ENCODE peak calls at places on chromosome 22, in eight cellular contexts. K is fibroblast of villous mesenchyme; F is activated CD8-positive, alpha-beta memory T cell treated with anti-CD3 and anti-CD28 coated beads, Interleukin-2, amount 10 ng/mL, durations not matched to agents 7 days and 5 days; N is NCI-H2171; T is HCEC 1CT; D is NCI-H2081; G is HS-27A; V is HEK293T. J is an unnamed sample.

GRCh38 chr22:16559056-16559955 is 33.3 kb downstream of the CCT8L2 start:
- DNase-seq in K (no peak), F (no peak), N (no peak), T (no peak), D (no peak), G (no peak), V (no peak), J (no peak)

GRCh38 chr22:40509401-40510134 is 127.0 kb downstream of the MRTFA start:
- DNase-seq in K (peak), F (no peak), N (no peak), T (peak), D (no peak), G (no peak), V (no peak), J (no peak)

GRCh38 chr22:48099671-48100070 is 1337.2 kb downstream of the TBC1D22A start:
- DNase-seq in K (no peak), F (peak), N (no peak), T (no peak), D (no peak), G (no peak), V (no peak), J (no peak)

GRCh38 chr22:50271519-50271970 is 1.4 kb upstream of the MAPK11 start:
- DNase-seq in K (peak), F (peak), N (peak), T (peak), D (peak), G (no peak), V (peak), J (no peak)

GRCh38 chr22:21790359-21790758 is 54.8 kb upstream of the YPEL1 start:
- DNase-seq in K (no peak), F (no peak), N (no peak), T (no peak), D (no peak), G (no peak), V (no peak), J (no peak)

GRCh38 chr22:44530106-44530505 is 32.1 kb upstream of the RTL6 start:
- DNase-seq in K (no peak), F (no peak), N (no peak), T (no peak), D (no peak), G (no peak), V (no peak), J (no peak)

GRCh38 chr22:48905206-48905975 is 922.3 kb downstream of the BRD1 start:
- DNase-seq in K (no peak), F (no peak), N (no peak), T (no peak), D (no peak), G (no peak), V (no peak), J (no peak)

GRCh38 chr22:23237841-23238240 is 57.5 kb downstream of the BCR start:
- DNase-seq in K (no peak), F (no peak), N (no peak), T (no peak), D (peak), G (no peak), V (no peak), J (no peak)

GRCh38 chr22:49243965-49244364 is 583.7 kb downstream of the BRD1 start:
- DNase-seq in K (no peak), F (no peak), N (no peak), T (no peak), D (no peak), G (no peak), V (no peak), J (peak)

GRCh38 chr22:41574847-41575381 is 14.1 kb downstream of the CSDC2 start:
- DNase-seq in K (peak), F (no peak), N (no peak), T (no peak), D (no peak), G (no peak), V (no peak), J (no peak)

GRCh38 chr22:22886546-22886945 is 1.1 kb upstream of the IGLL5 start:
- DNase-seq in K (no peak), F (no peak), N (no peak), T (no peak), D (no peak), G (no peak), V (no peak), J (no peak)

GRCh38 chr22:32991353-32992115 is 66.6 kb downstream of the SYN3 start:
- DNase-seq in K (peak), F (no peak), N (peak), T (no peak), D (no peak), G (no peak), V (no peak), J (no peak)

J was measured in posterior cingulate gyrus.